ENCODE peak calls at places on chromosome 12, in eight cellular contexts. O is upper lobe of left lung, T is brain microvascular endothelial cell, U is endothelial cell of umbilical vein, R is body of pancreas, S is Panc1, W is adipocyte, C is kidney epithelial cell. A is an unnamed sample. For H3K27me3 and H3K36me3, the result is how much of the 10 kb centered on the place peaks cover.

GRCh38 chr12:114820773-114821172 is 136.8 kb upstream of the TBX3 start:
- DNase-seq in O (no peak), T (no peak), U (no peak), R (no peak), S (no peak), W (no peak), C (no peak), A (no peak)

GRCh38 chr12:127893875-127894635 is 372.9 kb upstream of the TMEM132C start:
- DNase-seq in O (no peak), T (peak), U (no peak), R (no peak), S (no peak), W (no peak), C (no peak), A (no peak)

GRCh38 chr12:127829974-127830543 is 436.9 kb upstream of the TMEM132C start:
- DNase-seq in O (no peak), T (no peak), U (no peak), R (no peak), S (no peak), W (no peak), C (no peak), A (no peak)

GRCh38 chr12:74906224-74906623 is 303.4 kb downstream of the KCNC2 start:
- DNase-seq in O (no peak), T (no peak), U (no peak), R (no peak), S (no peak), W (no peak), C (no peak), A (no peak)

GRCh38 chr12:52351196-52352059 is 15.9 kb downstream of the KRT85 start:
- DNase-seq in O (no peak), T (no peak), U (no peak), R (peak), S (no peak), W (no peak), C (no peak), A (no peak)

GRCh38 chr12:24937553-24938244 is 11.2 kb downstream of the BCAT1 start:
- DNase-seq in O (peak), T (peak), U (no peak), R (no peak), S (no peak), W (no peak), C (no peak), A (no peak)

GRCh38 chr12:26489908-26490307 is 294.5 kb downstream of the SSPN start:
- DNase-seq in O (no peak), T (no peak), U (no peak), R (no peak), S (no peak), W (no peak), C (no peak), A (no peak)

GRCh38 chr12:6697584-6698351 is 2.8 kb downstream of the PIANP start:
- DNase-seq in O (no peak), T (peak), U (peak), R (peak), S (no peak), W (peak), C (no peak), A (no peak)

GRCh38 chr12:67077617-67078016 is 191.5 kb upstream of the CAND1 start:
- DNase-seq in O (no peak), T (peak), U (no peak), R (no peak), S (no peak), W (peak), C (peak), A (no peak)

GRCh38 chr12:115485967-115486366 is 791.5 kb downstream of the MED13L start:
- DNase-seq in O (no peak), T (no peak), U (no peak), R (no peak), S (no peak), W (no peak), C (no peak), A (no peak)

GRCh38 chr12:6909421-6910145 is 4.8 kb upstream of the ENO2 start:
- DNase-seq in O (no peak), T (no peak), U (no peak), R (no peak), S (no peak), W (no peak), C (no peak), A (no peak)

GRCh38 chr12:6962285-6963015 is 8.0 kb downstream of the PHB2 start:
- DNase-seq in O (peak), T (no peak), U (no peak), R (peak), S (no peak), W (no peak), C (no peak), A (no peak)

GRCh38 chr12:45244561-45245348 is 28.9 kb downstream of the ANO6 start:
- DNase-seq in O (no peak), T (peak), U (no peak), R (peak), S (no peak), W (no peak), C (no peak), A (no peak)

GRCh38 chr12:96398422-96399080 is 1.7 kb downstream of the CDK17 start:
- DNase-seq in O (no peak), T (no peak), U (peak), R (no peak), S (no peak), W (no peak), C (no peak), A (no peak)

GRCh38 chr12:4610481-4610880 is 38.4 kb downstream of the AKAP3 start:
- DNase-seq in O (no peak), T (no peak), U (no peak), R (no peak), S (no peak), W (no peak), C (no peak), A (no peak)

GRCh38 chr12:108884116-108885012 is 4.5 kb downstream of the DAO start:
- DNase-seq in O (peak), T (peak), U (peak), R (peak), S (peak), W (peak), C (no peak), A (peak)

GRCh38 chr12:95653761-95654546 is 102.7 kb upstream of the USP44 start:
- DNase-seq in O (peak), T (peak), U (peak), R (peak), S (no peak), W (peak), C (no peak), A (peak)

GRCh38 chr12:132377147-132377546 is 47.8 kb upstream of the GALNT9 start:
- DNase-seq in O (no peak), T (no peak), U (no peak), R (no peak), S (no peak), W (no peak), C (no peak), A (no peak)
- H3K27me3 ChIP-seq in O (under half), T (under half), U (under half), R (under half), S (under half), W (half or more), C (under half), A (under half)

DNA sequence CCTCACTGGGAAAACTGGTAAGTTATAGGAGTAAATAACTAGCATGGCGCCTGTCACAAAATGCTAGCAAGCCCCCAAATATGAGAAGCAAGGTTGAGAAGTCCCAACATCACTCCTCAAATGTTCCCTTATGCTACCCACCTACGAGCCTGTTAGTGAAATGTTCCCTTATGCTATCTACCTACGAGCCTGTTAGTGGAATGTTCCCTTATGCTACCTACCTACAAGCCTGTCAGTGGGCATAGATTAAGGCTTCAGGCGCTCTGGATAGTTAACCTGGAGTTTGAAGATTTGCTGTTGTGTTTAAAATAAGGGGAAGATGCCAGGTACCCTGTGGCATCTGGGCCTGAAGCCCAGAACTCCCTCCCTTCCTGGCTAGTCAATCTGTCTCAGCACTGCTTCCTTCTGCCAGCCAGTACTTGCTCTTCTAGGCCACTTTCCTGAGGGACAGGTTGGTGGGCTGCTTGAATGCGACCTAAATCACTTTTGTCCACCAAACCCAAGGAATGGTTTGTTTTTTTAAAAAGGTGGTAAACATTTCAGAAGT is 67.1 kb upstream of the SINHCAF start:
- DNase-seq in O (no peak), T (no peak), U (no peak), R (no peak), S (no peak), W (no peak), C (no peak), A (no peak)
- H3K36me3 ChIP-seq in O (under half), T (under half), U (under half), R (under half), S (under half), W (under half), C (under half), A (half or more)

GRCh38 chr12:80282761-80283160 is 161.3 kb upstream of the PTPRQ start:
- DNase-seq in O (no peak), T (peak), U (no peak), R (no peak), S (no peak), W (peak), C (no peak), A (no peak)
- H3K27me3 ChIP-seq in O (under half), T (under half), U (under half), R (under half), S (under half), W (under half), C (under half), A (under half)

DNA sequence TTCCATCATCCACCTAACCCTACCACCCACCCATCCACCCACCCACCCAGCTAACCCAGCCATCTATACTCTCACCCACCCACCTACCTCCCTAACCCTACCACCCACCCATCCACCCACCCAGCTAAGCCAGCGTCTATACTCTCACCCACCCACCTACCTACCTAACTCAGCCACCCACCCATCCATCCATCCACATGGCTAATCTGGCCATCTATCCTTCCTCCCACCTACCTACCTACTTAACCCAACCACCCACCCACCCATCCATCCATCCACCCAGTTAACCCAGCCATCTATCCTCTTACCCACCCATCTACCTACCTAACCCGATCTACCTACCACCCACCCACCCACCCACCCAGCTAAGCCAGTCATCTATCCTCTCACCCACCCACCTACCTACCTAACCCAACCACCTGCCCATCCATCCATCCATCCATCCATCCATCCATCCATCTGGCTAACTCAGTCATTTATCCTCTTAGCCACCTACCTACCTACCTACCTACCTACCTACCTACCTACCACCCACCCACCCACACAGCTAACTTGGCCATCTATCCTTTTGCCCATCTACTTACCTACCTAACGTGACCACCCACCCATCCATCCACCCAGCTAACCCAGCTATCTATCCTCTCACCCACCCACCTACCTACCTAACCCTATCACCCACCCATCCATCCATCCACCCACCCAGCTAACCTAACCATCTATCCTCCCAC is 44.1 kb downstream of the RFLNA start:
- DNase-seq in O (no peak), T (no peak), U (no peak), R (no peak), S (no peak), W (no peak), C (no peak), A (no peak)
- H3K36me3 ChIP-seq in O (half or more), T (half or more), U (under half), R (half or more), S (under half), W (half or more), C (under half), A (half or more)

GRCh38 chr12:85281947-85282312 is 1.9 kb downstream of the ALX1 start:
- DNase-seq in O (no peak), T (no peak), U (no peak), R (no peak), S (no peak), W (no peak), C (no peak), A (no peak)
- H3K27me3 ChIP-seq in O (under half), T (under half), U (under half), R (under half), S (under half), W (under half), C (under half), A (under half)

GRCh38 chr12:110329710-110330109 is 48.7 kb downstream of the ATP2A2 start:
- DNase-seq in O (no peak), T (no peak), U (no peak), R (no peak), S (no peak), W (no peak), C (no peak), A (no peak)
- H3K36me3 ChIP-seq in O (half or more), T (half or more), U (under half), R (under half), S (half or more), W (half or more), C (under half), A (under half)

GRCh38 chr12:3134526-3135135 is 57.5 kb downstream of the TSPAN9 start:
- DNase-seq in O (no peak), T (no peak), U (no peak), R (no peak), S (no peak), W (no peak), C (no peak), A (no peak)

GRCh38 chr12:3137268-3137761 is 60.1 kb downstream of the TSPAN9 start:
- DNase-seq in O (peak), T (no peak), U (peak), R (peak), S (no peak), W (no peak), C (no peak), A (peak)

GRCh38 chr12:3135522-3136461 is 58.6 kb downstream of the TSPAN9 start:
- DNase-seq in O (no peak), T (peak), U (peak), R (peak), S (peak), W (peak), C (no peak), A (no peak)

GRCh38 chr12:3137814-3138445 is 60.8 kb downstream of the TSPAN9 start:
- DNase-seq in O (no peak), T (no peak), U (no peak), R (no peak), S (no peak), W (no peak), C (no peak), A (no peak)

GRCh38 chr12:3136641-3137267 is 59.6 kb downstream of the TSPAN9 start:
- DNase-seq in O (no peak), T (no peak), U (no peak), R (no peak), S (no peak), W (no peak), C (no peak), A (no peak)
- H3K27me3 ChIP-seq in O (under half), T (under half), U (under half), R (under half), S (under half), W (under half), C (under half), A (under half)

DNA sequence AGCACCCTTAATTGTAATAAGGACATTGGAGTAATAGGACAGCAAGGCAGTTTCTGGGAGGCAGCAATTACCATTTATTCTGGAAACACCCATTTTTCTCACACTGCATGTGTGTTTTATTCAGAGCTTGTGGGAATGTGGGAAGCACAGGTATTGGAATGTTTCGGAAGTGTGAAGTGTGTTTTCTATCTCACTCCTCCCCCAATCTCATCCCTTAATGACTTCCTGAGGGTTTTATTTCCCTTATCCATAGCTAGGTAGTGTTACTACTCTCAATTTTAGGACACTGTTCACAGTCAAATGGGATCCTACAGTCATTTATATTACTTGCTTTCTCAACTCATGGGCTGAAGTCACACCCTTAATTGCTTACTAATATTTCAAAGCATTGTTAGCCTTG is 20.3 kb downstream of the PCBP2 start:
- DNase-seq in O (no peak), T (no peak), U (no peak), R (no peak), S (no peak), W (no peak), C (no peak), A (no peak)
- H3K36me3 ChIP-seq in O (half or more), T (half or more), U (half or more), R (under half), S (half or more), W (half or more), C (under half), A (half or more)

A was measured in psoas muscle.